ENCODE peak calls at places on chromosomes 12 and 14, in six cellular contexts. T, W, U, M, V and Y are unnamed samples.
A peak's percentile ranks its signal among the peaks of the same experiment; 100 is the strongest.

GRCh38 chr12:24840046-24840800 is 108.7 kb downstream of the BCAT1 start:
- DNase-seq in T (no peak), M (no peak), V (no peak), W (no peak), U (no peak), Y (no peak)

GRCh38 chr14:68976160-68977067 is 2.7 kb downstream of the ACTN1 start:
- DNase-seq in U (no peak), T (no peak), W (no peak), V (no peak), M (no peak), Y (no peak)

GRCh38 chr14:45906257-45906656 is 653.3 kb upstream of the MIS18BP1 start:
- DNase-seq in V (no peak), W (no peak), T (no peak), U (no peak), M (no peak), Y (no peak)

GRCh38 chr12:13044002-13044858 is at the start of gene FAM234B:
- DNase-seq in U (peak; percentile 85), T (peak; percentile 91), W (peak; percentile 82), M (peak; percentile 68), V (peak; percentile 88), Y (peak; percentile 55)

GRCh38 chr12:43973993-43974392 is 138.1 kb downstream of the TMEM117 start:
- DNase-seq in W (no peak), T (no peak), U (no peak), M (no peak), V (no peak), Y (no peak)

GRCh38 chr12:27142102-27142721 is 59.8 kb upstream of the C12orf71 start:
- DNase-seq in M (peak; percentile 37), T (no peak), U (peak; percentile 55), W (peak; percentile 59), V (no peak), Y (peak; percentile 69)

GRCh38 chr14:71618716-71619115 is 313.5 kb upstream of the RGS6 start:
- DNase-seq in T (no peak), W (no peak), V (no peak), U (no peak), M (no peak), Y (no peak)

GRCh38 chr12:72071030-72071429 is 132.4 kb downstream of the TPH2 start:
- DNase-seq in M (no peak), V (no peak), W (no peak), T (no peak), U (no peak), Y (no peak)

GRCh38 chr12:131025939-131026702 is 72.4 kb downstream of the ADGRD1 start:
- DNase-seq in U (no peak), V (no peak), W (no peak), M (no peak), T (no peak), Y (no peak)

GRCh38 chr14:91315844-91316267 is 71.4 kb upstream of the GPR68 start:
- DNase-seq in M (peak; percentile 70), V (no peak), T (no peak), U (no peak), W (no peak), Y (peak; percentile 88)

GRCh38 chr14:58557242-58557641 is 80.5 kb upstream of the DACT1 start:
- DNase-seq in M (no peak), V (no peak), W (no peak), T (no peak), U (no peak), Y (no peak)

GRCh38 chr14:54493293-54493692 is 4.5 kb upstream of the GMFB start:
- DNase-seq in T (no peak), W (no peak), V (no peak), M (no peak), U (no peak), Y (peak; percentile 40)

GRCh38 chr14:64658201-64658600 is 46.0 kb upstream of the PLEKHG3 start:
- DNase-seq in U (no peak), M (no peak), W (no peak), V (no peak), T (no peak), Y (no peak)

GRCh38 chr14:92439551-92440344 is 73.8 kb upstream of the RIN3 start:
- DNase-seq in W (no peak), V (no peak), M (no peak), U (no peak), T (no peak), Y (no peak)

GRCh38 chr12:116813271-116814041 is 67.8 kb downstream of the HRK start:
- DNase-seq in U (no peak), W (no peak), T (peak; percentile 30), M (no peak), V (no peak), Y (no peak)

GRCh38 chr14:91138511-91139359 is 24.9 kb downstream of the DGLUCY start:
- DNase-seq in U (no peak), M (peak; percentile 25), W (peak; percentile 42), V (no peak), T (no peak), Y (peak; percentile 51)

GRCh38 chr12:128259556-128260070 is 7.4 kb upstream of the TMEM132C start:
- DNase-seq in T (no peak), V (no peak), W (peak; percentile 3), M (no peak), U (peak; percentile 35), Y (peak; percentile 7)

GRCh38 chr12:1791104-1791927 is 29.0 kb upstream of the LRTM2 start:
- DNase-seq in T (no peak), M (no peak), U (no peak), W (peak; percentile 84), V (peak; percentile 93), Y (peak; percentile 76)

GRCh38 chr12:116592116-116592637 is 33.0 kb downstream of the MAP1LC3B2 start:
- DNase-seq in M (no peak), V (no peak), W (no peak), U (no peak), T (peak; percentile 83), Y (no peak)

GRCh38 chr14:64220466-64220865 is 73.7 kb downstream of the ESR2 start:
- DNase-seq in T (no peak), M (no peak), V (no peak), U (no peak), W (peak; percentile 97), Y (no peak)

GRCh38 chr12:128859311-128859710 is 6.0 kb downstream of the GLT1D1 start:
- DNase-seq in V (no peak), M (no peak), W (no peak), T (no peak), U (no peak), Y (no peak)

GRCh38 chr12:113910751-113911272 is 55.3 kb downstream of the RBM19 start:
- DNase-seq in M (no peak), U (no peak), W (no peak), V (no peak), T (peak; percentile 36), Y (no peak)

GRCh38 chr12:123242083-123242904 is 9.1 kb downstream of the MTRFR start:
- DNase-seq in V (no peak), W (peak; percentile 5), T (no peak), M (no peak), U (no peak), Y (no peak)

GRCh38 chr12:60059180-60059579 is 463.4 kb downstream of the SLC16A7 start:
- DNase-seq in T (no peak), U (no peak), M (no peak), V (no peak), W (no peak), Y (no peak)

GRCh38 chr12:12726543-12727093 is 9.4 kb downstream of the CDKN1B start:
- DNase-seq in T (no peak), V (peak; percentile 89), M (no peak), U (no peak), W (peak; percentile 43), Y (peak; percentile 21)

GRCh38 chr12:120846721-120847120 is 57.4 kb downstream of the SPPL3 start:
- DNase-seq in M (no peak), T (no peak), V (no peak), U (no peak), W (no peak), Y (no peak)

GRCh38 chr12:93982847-93983315 is 165.5 kb upstream of the PLXNC1 start:
- DNase-seq in V (no peak), U (no peak), W (no peak), M (no peak), T (no peak), Y (no peak)

GRCh38 chr14:99538733-99539132 is 57.5 kb downstream of the CCNK start:
- DNase-seq in U (no peak), T (no peak), V (no peak), W (no peak), M (no peak), Y (no peak)

GRCh38 chr12:42473130-42473529 is 116.4 kb downstream of the PRICKLE1 start:
- DNase-seq in T (no peak), U (no peak), M (no peak), W (no peak), V (no peak), Y (no peak)

GRCh38 chr12:62739266-62739831 is 195.6 kb downstream of the PPM1H start:
- DNase-seq in W (no peak), U (no peak), T (no peak), V (no peak), M (no peak), Y (no peak)

GRCh38 chr12:131281016-131281415 is 327.3 kb downstream of the ADGRD1 start:
- DNase-seq in W (no peak), M (no peak), T (peak; percentile 53), V (no peak), U (no peak), Y (no peak)

GRCh38 chr12:10409387-10409786 is at the start of gene KLRC4:
- DNase-seq in M (no peak), V (no peak), U (no peak), W (no peak), T (no peak), Y (peak; percentile 22)

GRCh38 chr14:61281186-61281676 is at the start of gene TMEM30B:
- DNase-seq in M (peak; percentile 14), W (no peak), T (peak; percentile 95), U (peak; percentile 77), V (no peak), Y (no peak)